ENCODE peak calls at places on chromosomes 1 and 21, in four cellular contexts. One of them, this sample, is unnamed. For H3K4me1, the result is how much of the 10 kb centered on the place peaks cover.

GRCh38 chr1:114108741-114109255 is 44.9 kb downstream of the SYT6 start:
- DNase-seq in A549: no peak
- DNase-seq in PC-9: no peak
- DNase-seq in cardiac muscle cell: peak
- DNase-seq in this sample: no peak

GRCh38 chr1:10759413-10760200 is 36.8 kb downstream of the CASZ1 start:
- DNase-seq in A549: no peak
- DNase-seq in PC-9: no peak
- DNase-seq in cardiac muscle cell: no peak
- DNase-seq in this sample: no peak

GRCh38 chr1:69662321-69662720 is 94.6 kb downstream of the LRRC7 start:
- DNase-seq in A549: no peak
- DNase-seq in PC-9: no peak
- DNase-seq in cardiac muscle cell: no peak
- DNase-seq in this sample: no peak

GRCh38 chr1:84406209-84406917 is 8.1 kb downstream of the DNASE2B start:
- DNase-seq in A549: no peak
- DNase-seq in PC-9: no peak
- DNase-seq in cardiac muscle cell: peak
- DNase-seq in this sample: no peak

GRCh38 chr21:44083631-44084291 is 23.4 kb upstream of the PWP2 start:
- DNase-seq in A549: no peak
- DNase-seq in PC-9: no peak
- DNase-seq in cardiac muscle cell: no peak
- DNase-seq in this sample: no peak

GRCh38 chr1:116472431-116472961 is 98.3 kb downstream of the CD58 start:
- DNase-seq in A549: no peak
- DNase-seq in PC-9: no peak
- DNase-seq in cardiac muscle cell: peak
- DNase-seq in this sample: no peak

GRCh38 chr21:42392731-42393442 is 3.0 kb downstream of the TMPRSS3 start:
- DNase-seq in A549: no peak
- DNase-seq in PC-9: no peak
- DNase-seq in cardiac muscle cell: no peak
- DNase-seq in this sample: no peak

GRCh38 chr1:158055854-158056253 is 62.4 kb downstream of the KIRREL1 start:
- DNase-seq in A549: no peak
- DNase-seq in PC-9: no peak
- DNase-seq in cardiac muscle cell: no peak
- DNase-seq in this sample: no peak

GRCh38 chr1:42013881-42014470 is 95.3 kb upstream of the HIVEP3 start:
- DNase-seq in A549: no peak
- DNase-seq in PC-9: no peak
- DNase-seq in cardiac muscle cell: peak
- DNase-seq in this sample: no peak

GRCh38 chr1:42434340-42434739 is 21.5 kb downstream of the ZMYND12 start:
- DNase-seq in A549: no peak
- DNase-seq in PC-9: no peak
- DNase-seq in cardiac muscle cell: no peak
- DNase-seq in this sample: no peak

GRCh38 chr1:209597496-209597895 is 14.0 kb downstream of the CAMK1G start:
- DNase-seq in A549: no peak
- DNase-seq in PC-9: no peak
- DNase-seq in cardiac muscle cell: no peak
- DNase-seq in this sample: no peak

GRCh38 chr1:200982071-200982945 is 41.2 kb downstream of the KIF21B start:
- DNase-seq in A549: no peak
- DNase-seq in PC-9: no peak
- DNase-seq in cardiac muscle cell: peak
- DNase-seq in this sample: no peak

GRCh38 chr1:241102652-241103051 is 254.4 kb downstream of the RGS7 start:
- DNase-seq in A549: no peak
- DNase-seq in PC-9: no peak
- DNase-seq in cardiac muscle cell: no peak
- DNase-seq in this sample: no peak

GRCh38 chr1:8892026-8892425 is 13.5 kb upstream of the ENO1 start:
- DNase-seq in A549: no peak
- DNase-seq in PC-9: no peak
- DNase-seq in cardiac muscle cell: no peak
- DNase-seq in this sample: no peak

DNA sequence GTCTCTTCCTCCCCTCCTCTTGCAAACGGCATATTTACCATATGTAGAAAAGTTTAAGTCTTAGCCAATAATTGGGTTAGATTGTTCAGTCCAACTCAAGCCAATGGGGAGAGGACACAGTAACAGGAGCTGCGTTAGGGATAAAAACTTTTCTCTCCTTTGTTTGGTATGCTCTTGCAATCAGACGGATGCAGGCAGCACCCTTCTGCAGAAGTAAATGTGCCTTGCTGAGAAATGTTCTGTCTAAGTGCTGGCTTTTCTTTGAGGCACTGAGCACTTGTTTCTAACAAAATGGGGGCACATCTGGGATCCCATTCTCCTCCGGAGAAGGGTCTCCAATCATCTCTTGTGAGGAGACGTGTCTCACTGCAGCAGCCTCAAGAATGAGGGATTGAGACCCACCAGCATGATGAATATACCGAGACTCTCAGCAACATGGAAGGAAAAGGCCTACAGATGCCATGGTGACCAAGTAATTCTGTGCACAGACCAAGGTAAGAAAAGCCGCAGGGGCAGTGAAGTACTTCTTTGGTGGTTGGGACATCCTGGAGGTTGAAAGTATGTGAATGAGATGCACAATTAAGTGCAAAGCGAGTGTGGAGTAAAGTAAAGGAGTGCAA is 20.7 kb upstream of the GNG4 start:
- DNase-seq in A549: no peak
- DNase-seq in PC-9: no peak
- DNase-seq in cardiac muscle cell: no peak
- DNase-seq in this sample: peak
- H3K27ac ChIP-seq in A549: no peak
- H3K27ac ChIP-seq in PC-9: no peak
- H3K27ac ChIP-seq in cardiac muscle cell: no peak
- H3K27ac ChIP-seq in this sample: no peak

DNA sequence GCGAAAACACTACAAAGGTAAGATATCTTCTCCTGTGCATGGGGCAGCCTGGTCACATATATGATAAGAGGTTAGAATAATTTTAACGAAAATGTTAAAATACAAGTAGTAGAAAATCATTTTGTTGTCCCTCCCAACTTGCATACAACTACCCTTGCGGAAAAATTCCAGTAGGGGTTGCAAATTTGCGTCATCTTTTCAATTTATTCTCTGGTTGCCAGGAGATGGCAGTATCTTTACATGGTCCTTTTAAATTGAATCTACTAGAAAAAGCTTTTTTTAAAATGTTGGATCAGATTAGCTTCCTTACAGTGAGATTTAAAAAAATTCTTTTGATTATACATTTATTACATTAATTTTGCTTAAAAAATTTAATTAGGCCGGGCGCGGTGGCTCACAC is 10.9 kb downstream of the S100PBP start:
- DNase-seq in A549: no peak
- DNase-seq in PC-9: no peak
- DNase-seq in cardiac muscle cell: peak
- DNase-seq in this sample: no peak
- TF ChIP-seq CTCF in A549: peak
- TF ChIP-seq CTCF in PC-9: peak
- TF ChIP-seq CTCF in cardiac muscle cell: peak
- TF ChIP-seq CTCF in this sample: peak

GRCh38 chr1:15953294-15953771 is 22.6 kb downstream of the ZBTB17 start:
- DNase-seq in A549: no peak
- DNase-seq in PC-9: no peak
- DNase-seq in cardiac muscle cell: peak
- DNase-seq in this sample: no peak
- H3K4me1 ChIP-seq in A549: half or more
- H3K4me1 ChIP-seq in PC-9: under half
- H3K4me1 ChIP-seq in cardiac muscle cell: half or more
- H3K4me1 ChIP-seq in this sample: half or more

GRCh38 chr1:1211541-1212511 is 2.1 kb downstream of the TNFRSF4 start:
- DNase-seq in A549: no peak
- DNase-seq in PC-9: no peak
- DNase-seq in cardiac muscle cell: no peak
- DNase-seq in this sample: no peak

GRCh38 chr1:1212780-1213152 is 1.2 kb downstream of the TNFRSF4 start:
- DNase-seq in A549: no peak
- DNase-seq in PC-9: no peak
- DNase-seq in cardiac muscle cell: peak
- DNase-seq in this sample: no peak

GRCh38 chr1:1213153-1213918 is 617 bp downstream of the TNFRSF4 start:
- DNase-seq in A549: no peak
- DNase-seq in PC-9: no peak
- DNase-seq in cardiac muscle cell: no peak
- DNase-seq in this sample: no peak

GRCh38 chr1:1208713-1209433 is 2.5 kb upstream of the TNFRSF18 start:
- DNase-seq in A549: no peak
- DNase-seq in PC-9: no peak
- DNase-seq in cardiac muscle cell: peak
- DNase-seq in this sample: no peak

GRCh38 chr1:1210726-1211540 is 3.0 kb downstream of the TNFRSF4 start:
- DNase-seq in A549: no peak
- DNase-seq in PC-9: no peak
- DNase-seq in cardiac muscle cell: no peak
- DNase-seq in this sample: no peak
- H3K27ac ChIP-seq in A549: no peak
- H3K27ac ChIP-seq in PC-9: no peak
- H3K27ac ChIP-seq in cardiac muscle cell: no peak
- H3K27ac ChIP-seq in this sample: no peak

GRCh38 chr1:18967066-18967690 is 10.7 kb upstream of the IFFO2 start:
- DNase-seq in A549: no peak
- DNase-seq in PC-9: no peak
- DNase-seq in cardiac muscle cell: no peak
- DNase-seq in this sample: no peak

GRCh38 chr1:18963968-18964367 is 7.5 kb upstream of the IFFO2 start:
- DNase-seq in A549: no peak
- DNase-seq in PC-9: no peak
- DNase-seq in cardiac muscle cell: no peak
- DNase-seq in this sample: no peak

GRCh38 chr1:18962121-18962721 is 5.7 kb upstream of the IFFO2 start:
- DNase-seq in A549: no peak
- DNase-seq in PC-9: no peak
- DNase-seq in cardiac muscle cell: no peak
- DNase-seq in this sample: peak

GRCh38 chr1:18962855-18963737 is 6.6 kb upstream of the IFFO2 start:
- DNase-seq in A549: no peak
- DNase-seq in PC-9: no peak
- DNase-seq in cardiac muscle cell: no peak
- DNase-seq in this sample: no peak

DNA sequence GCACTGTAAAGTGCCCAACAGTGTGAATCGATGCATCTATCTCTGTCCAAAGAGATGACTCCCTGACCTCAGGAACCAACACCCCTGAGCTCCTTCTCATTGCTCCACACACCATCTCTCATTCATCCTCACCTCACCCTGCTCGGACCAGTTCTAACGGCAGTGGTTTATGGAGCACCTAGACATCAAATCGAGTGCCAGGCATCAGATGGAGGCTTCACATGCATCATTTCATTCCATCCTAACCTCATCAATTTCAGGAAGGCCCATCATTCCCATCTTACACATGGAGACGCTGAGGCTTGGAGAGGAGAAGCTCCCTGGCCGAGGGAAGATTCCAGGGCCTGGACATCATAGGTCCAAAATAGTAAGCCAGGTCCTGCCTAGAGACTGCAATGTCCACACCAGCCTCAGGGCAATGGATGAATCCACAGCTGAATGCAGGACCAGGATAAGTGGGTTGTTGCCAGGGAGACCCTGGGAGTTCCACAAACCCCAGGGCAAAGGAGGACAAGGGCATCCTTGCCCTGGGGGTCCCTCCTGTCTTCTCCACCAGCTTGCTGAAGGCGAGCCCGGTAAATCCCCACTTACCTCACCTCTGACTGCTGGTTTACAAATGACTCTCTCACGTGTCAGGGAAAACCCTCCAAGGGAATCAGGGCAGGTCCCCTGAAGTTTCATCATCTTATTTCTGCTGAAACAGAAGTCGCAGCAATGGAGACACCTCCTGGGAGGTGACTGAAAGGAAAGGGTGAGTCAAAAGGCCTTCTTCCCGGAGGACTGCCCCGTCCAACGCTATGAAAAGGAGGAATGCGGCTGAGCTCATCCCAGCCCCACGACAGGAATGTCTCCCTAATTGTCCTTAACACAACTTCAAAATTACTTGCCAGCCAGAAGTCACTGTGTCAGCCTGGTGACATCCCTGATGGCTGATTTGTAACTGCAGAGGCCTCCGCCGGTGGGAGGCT is 9.0 kb upstream of the IFFO2 start:
- DNase-seq in A549: no peak
- DNase-seq in PC-9: peak
- DNase-seq in cardiac muscle cell: peak
- DNase-seq in this sample: peak
- TF ChIP-seq CTCF in A549: no peak
- TF ChIP-seq CTCF in PC-9: no peak
- TF ChIP-seq CTCF in cardiac muscle cell: no peak
- TF ChIP-seq CTCF in this sample: peak

GRCh38 chr1:156004843-156005593 is 15.7 kb downstream of the SSR2 start:
- DNase-seq in A549: no peak
- DNase-seq in PC-9: no peak
- DNase-seq in cardiac muscle cell: no peak
- DNase-seq in this sample: no peak

GRCh38 chr1:156001021-156001681 is 19.6 kb downstream of the SSR2 start:
- DNase-seq in A549: no peak
- DNase-seq in PC-9: no peak
- DNase-seq in cardiac muscle cell: no peak
- DNase-seq in this sample: no peak

GRCh38 chr1:156002182-156002911 is 18.4 kb downstream of the SSR2 start:
- DNase-seq in A549: no peak
- DNase-seq in PC-9: peak
- DNase-seq in cardiac muscle cell: no peak
- DNase-seq in this sample: no peak

GRCh38 chr1:156006666-156007376 is 13.9 kb downstream of the SSR2 start:
- DNase-seq in A549: no peak
- DNase-seq in PC-9: peak
- DNase-seq in cardiac muscle cell: no peak
- DNase-seq in this sample: peak

DNA sequence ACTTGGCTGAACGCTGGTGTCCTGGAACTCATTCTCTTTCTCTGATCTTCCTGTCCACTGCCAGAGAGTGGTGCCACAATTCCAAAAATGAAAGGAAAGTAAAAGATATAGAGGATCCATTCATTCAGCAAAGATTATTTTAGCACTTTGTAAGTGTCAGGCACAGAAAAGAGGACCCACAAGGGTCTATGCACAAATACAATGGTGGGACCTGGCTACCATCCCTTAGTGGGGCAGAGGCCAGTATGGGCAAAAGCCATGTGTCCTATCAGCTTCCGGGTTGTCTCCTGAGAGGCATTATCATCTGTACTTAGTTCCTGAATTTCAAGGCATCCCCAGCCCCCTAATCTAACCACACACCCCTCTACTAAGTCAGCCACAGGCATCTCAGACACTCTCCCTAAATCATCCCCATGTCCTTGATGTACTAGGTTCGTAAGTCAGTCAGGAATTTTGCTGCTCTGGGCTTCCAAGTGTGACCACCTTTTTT is 19.0 kb downstream of the SSR2 start:
- DNase-seq in A549: no peak
- DNase-seq in PC-9: peak
- DNase-seq in cardiac muscle cell: peak
- DNase-seq in this sample: no peak
- H3K4me1 ChIP-seq in A549: under half
- H3K4me1 ChIP-seq in PC-9: half or more
- H3K4me1 ChIP-seq in cardiac muscle cell: under half
- H3K4me1 ChIP-seq in this sample: under half

This sample was measured in foreskin keratinocyte.